ENCODE peak calls at places on chromosomes 6 and 20, in eight cellular contexts. Q, X, O, D, L, Z, R and U are unnamed samples.
A peak's percentile ranks its signal among the peaks of the same experiment; 100 is the strongest.

GRCh38 chr6:118350881-118351430 is 197.1 kb upstream of the PLN start:
- DNase-seq in Z (no peak), D (no peak), O (no peak), R (peak; percentile 25), L (no peak), X (no peak), Q (no peak), U (no peak)

GRCh38 chr6:170448317-170448716 is 104.8 kb downstream of the PSMB1 start:
- DNase-seq in D (peak; percentile 6), X (no peak), R (no peak), O (no peak), L (no peak), Z (no peak), Q (no peak), U (no peak)

GRCh38 chr20:45419188-45420091 is 3.5 kb downstream of the PIGT start:
- DNase-seq in Q (no peak), R (peak; percentile 97), O (no peak), X (no peak), L (no peak), Z (peak; percentile 99), D (peak; percentile 84), U (peak; percentile 98)

GRCh38 chr6:53398541-53399344 is 50.0 kb upstream of the ELOVL5 start:
- DNase-seq in X (no peak), D (no peak), O (no peak), R (no peak), Z (peak; percentile 20), Q (no peak), L (no peak), U (no peak)

GRCh38 chr20:37095108-37095608 is 639 bp downstream of the RBL1 start:
- DNase-seq in Z (peak; percentile 10), R (peak; percentile 13), Q (peak; percentile 75), D (no peak), L (peak; percentile 9), X (no peak), O (no peak), U (no peak)

GRCh38 chr6:53926505-53926904 is 131.7 kb downstream of the LRRC1 start:
- DNase-seq in O (no peak), D (no peak), L (no peak), X (no peak), Z (peak; percentile 14), Q (no peak), R (peak; percentile 39), U (no peak)

GRCh38 chr6:28353981-28354676 is 4.4 kb downstream of the ZKSCAN3 start:
- DNase-seq in O (peak; percentile 71), R (no peak), X (no peak), L (no peak), Q (no peak), Z (peak; percentile 88), D (peak; percentile 48), U (no peak)

GRCh38 chr20:15637971-15638754 is 935.1 kb downstream of the KIF16B start:
- DNase-seq in Z (no peak), D (no peak), O (no peak), Q (no peak), R (no peak), L (no peak), X (no peak), U (no peak)

GRCh38 chr6:98976674-98977365 is 29.1 kb upstream of the FBXL4 start:
- DNase-seq in X (no peak), D (no peak), O (no peak), Z (no peak), R (no peak), Q (no peak), L (no peak), U (no peak)

GRCh38 chr20:36434383-36434782 is 106.9 kb upstream of the MYL9 start:
- DNase-seq in X (no peak), D (no peak), L (no peak), Z (no peak), O (no peak), Q (no peak), R (no peak), U (no peak)

GRCh38 chr6:10396775-10397174 is 18.1 kb downstream of the TFAP2A start:
- DNase-seq in O (no peak), L (no peak), Q (no peak), D (no peak), R (no peak), X (no peak), Z (no peak), U (no peak)

GRCh38 chr20:47784599-47785320 is 521 bp downstream of the SULF2 start:
- DNase-seq in R (no peak), D (peak; percentile 17), L (no peak), Q (no peak), X (no peak), O (peak; percentile 9), Z (peak; percentile 45), U (no peak)

GRCh38 chr20:61251529-61252393 is at the start of gene CDH4:
- DNase-seq in D (no peak), O (no peak), Q (no peak), R (peak; percentile 27), Z (no peak), L (no peak), X (no peak), U (peak; percentile 85)

GRCh38 chr6:97322811-97323210 is 39.8 kb upstream of the MMS22L start:
- DNase-seq in X (no peak), R (peak; percentile 69), L (no peak), O (no peak), Z (peak; percentile 42), Q (no peak), D (no peak), U (no peak)

GRCh38 chr20:53019464-53019863 is 47.3 kb downstream of the TSHZ2 start:
- DNase-seq in Z (no peak), O (no peak), X (no peak), R (no peak), D (peak; percentile 27), L (no peak), Q (no peak), U (no peak)

GRCh38 chr6:46504242-46504641 is 13.0 kb upstream of the RCAN2 start:
- DNase-seq in D (no peak), X (no peak), O (no peak), R (no peak), Z (no peak), Q (no peak), L (no peak), U (no peak)

GRCh38 chr6:3406928-3407809 is 49.7 kb downstream of the SLC22A23 start:
- DNase-seq in O (no peak), D (no peak), Z (no peak), R (no peak), X (no peak), L (no peak), Q (no peak), U (no peak)

GRCh38 chr6:15985354-15985995 is 143.4 kb upstream of the MYLIP start:
- DNase-seq in O (no peak), X (no peak), R (no peak), D (no peak), L (no peak), Z (no peak), Q (no peak), U (no peak)

GRCh38 chr6:138402833-138403187 is 1.2 kb upstream of the HEBP2 start:
- DNase-seq in O (no peak), X (no peak), Q (no peak), L (no peak), D (no peak), Z (no peak), R (no peak), U (no peak)

GRCh38 chr6:10678456-10678855 is 16.0 kb downstream of the C6orf52 start:
- DNase-seq in R (no peak), L (no peak), X (no peak), O (no peak), D (no peak), Z (no peak), Q (no peak), U (no peak)

GRCh38 chr6:128601060-128601459 is 80.7 kb upstream of the PTPRK start:
- DNase-seq in O (no peak), Z (peak; percentile 16), L (no peak), R (no peak), D (no peak), X (no peak), Q (no peak), U (no peak)

GRCh38 chr6:111761783-111762312 is 111.4 kb downstream of the FYN start:
- DNase-seq in D (no peak), O (no peak), L (no peak), Q (peak; percentile 60), R (no peak), X (no peak), Z (no peak), U (no peak)